ENCODE peak calls at places on chromosomes 3 and 15, in eight cellular contexts. Y is lower leg skin, T is iris pigment epithelial cell, V is GM03348, Z is adrenal gland, B is GM04503, P is BE2C, I is cardiac muscle cell. O is an unnamed sample.

GRCh38 chr3:162112719-162113118 is 616.1 kb downstream of the OTOL1 start:
- DNase-seq in P (no peak), T (no peak), V (no peak), Y (no peak), B (no peak), Z (no peak), I (no peak), O (no peak)

GRCh38 chr3:152778001-152778400 is 56.9 kb upstream of the P2RY1 start:
- DNase-seq in I (no peak), P (no peak), T (no peak), Z (no peak), B (no peak), Y (no peak), V (no peak), O (no peak)

GRCh38 chr15:34655198-34655770 is 71.8 kb upstream of the GOLGA8B start:
- DNase-seq in Z (no peak), I (no peak), B (no peak), T (no peak), V (no peak), P (no peak), Y (no peak), O (no peak)

GRCh38 chr3:52277972-52278509 is 408 bp downstream of the WDR82 start:
- DNase-seq in I (no peak), B (no peak), P (peak), Z (peak), T (peak), V (peak), Y (peak), O (no peak)

GRCh38 chr3:40550168-40550567 is 25.4 kb downstream of the ZNF621 start:
- DNase-seq in V (no peak), P (no peak), T (no peak), Y (no peak), B (no peak), I (peak), Z (no peak), O (no peak)

GRCh38 chr3:151864423-151865101 is 8.9 kb upstream of the SUCNR1 start:
- DNase-seq in Z (no peak), B (peak), T (peak), V (peak), Y (no peak), I (peak), P (no peak), O (no peak)

GRCh38 chr3:36700537-36701248 is 63.7 kb downstream of the DCLK3 start:
- DNase-seq in P (peak), Y (no peak), T (peak), Z (peak), V (peak), I (peak), B (no peak), O (peak)

GRCh38 chr15:47404877-47405276 is 312.4 kb upstream of the SEMA6D start:
- DNase-seq in T (no peak), P (no peak), B (no peak), Y (no peak), V (no peak), I (no peak), Z (no peak), O (no peak)

GRCh38 chr3:157502916-157503620 is at the start of gene VEPH1:
- DNase-seq in Z (peak), Y (no peak), I (peak), T (peak), B (no peak), P (no peak), V (no peak), O (no peak)

GRCh38 chr3:46089237-46090011 is 62.1 kb upstream of the XCR1 start:
- DNase-seq in Y (peak), V (peak), I (peak), B (peak), P (no peak), Z (peak), T (peak), O (no peak)